ENCODE peak calls at places on chromosomes 7 and 10, in five cellular contexts. L is heart right ventricle; E is fibroblast of pulmonary artery; F is fibroblast of the aortic adventitia; K is CD4-positive, alpha-beta T cell. Y is an unnamed sample.

GRCh38 chr10:30045961-30046360 is 13.4 kb downstream of the JCAD start:
- DNase-seq in L (no peak), F (no peak), E (no peak), K (no peak), Y (no peak)

GRCh38 chr7:153640586-153640985 is 411.6 kb upstream of the DPP6 start:
- DNase-seq in E (no peak), F (no peak), K (no peak), L (no peak), Y (no peak)

GRCh38 chr10:132248455-132249231 is 59.1 kb downstream of the STK32C start:
- DNase-seq in K (peak; percentile 26), L (no peak), F (peak; percentile 4), E (peak; percentile 20), Y (no peak)

GRCh38 chr10:77001186-77001585 is 636.4 kb downstream of the KCNMA1 start:
- DNase-seq in E (no peak), K (no peak), L (no peak), F (no peak), Y (no peak)

GRCh38 chr10:64396105-64396504 is 874.9 kb downstream of the REEP3 start:
- DNase-seq in L (no peak), K (no peak), F (peak; percentile 1), E (peak; percentile 51), Y (peak; percentile 2)

GRCh38 chr7:46545790-46546189 is 624.7 kb upstream of the IGFBP3 start:
- DNase-seq in L (no peak), K (no peak), F (peak; percentile 63), E (peak; percentile 67), Y (peak; percentile 89)

GRCh38 chr7:539731-540411 is 20.2 kb upstream of the PDGFA start:
- DNase-seq in K (no peak), L (no peak), F (peak; percentile 34), E (peak; percentile 45), Y (peak; percentile 97)

GRCh38 chr7:67711706-67712105 is 715.1 kb downstream of the TYW1 start:
- DNase-seq in E (no peak), F (no peak), K (no peak), L (no peak), Y (no peak)

GRCh38 chr10:1369665-1370064 is 313.5 kb downstream of the WDR37 start:
- DNase-seq in E (no peak), F (no peak), K (no peak), L (no peak), Y (no peak)

GRCh38 chr10:124376411-124376810 is 42.3 kb downstream of the OAT start:
- DNase-seq in K (no peak), L (no peak), F (no peak), E (no peak), Y (no peak)

GRCh38 chr10:5732141-5732540 is 47.5 kb downstream of the TASOR2 start:
- DNase-seq in E (no peak), K (no peak), L (peak; percentile 28), F (no peak), Y (no peak)

GRCh38 chr7:132485600-132486594 is 90.4 kb downstream of the PLXNA4 start:
- DNase-seq in K (peak; percentile 9), L (peak; percentile 70), E (peak; percentile 79), F (peak; percentile 96), Y (no peak)

GRCh38 chr10:105291571-105291970 is 650.5 kb downstream of the SORCS3 start:
- DNase-seq in L (no peak), K (no peak), E (no peak), F (no peak), Y (peak; percentile 0)

GRCh38 chr10:127196227-127196954 is at the start of gene INSYN2A:
- DNase-seq in F (peak; percentile 34), E (peak; percentile 61), K (no peak), L (peak; percentile 48), Y (peak; percentile 54)

GRCh38 chr7:86657948-86658347 is 14.2 kb downstream of the GRM3 start:
- DNase-seq in E (no peak), K (no peak), L (no peak), F (no peak), Y (no peak)

GRCh38 chr10:127755758-127756157 is 18.8 kb downstream of the FOXI2 start:
- DNase-seq in E (no peak), F (no peak), L (no peak), K (no peak), Y (no peak)

GRCh38 chr7:22589641-22590141 is 89.7 kb upstream of the STEAP1B start:
- DNase-seq in L (peak; percentile 89), E (peak; percentile 97), F (peak; percentile 98), K (no peak), Y (no peak)

GRCh38 chr10:63103971-63104409 is 29.1 kb upstream of the NRBF2 start:
- DNase-seq in F (no peak), L (no peak), K (no peak), E (no peak), Y (no peak)

GRCh38 chr7:45576249-45576929 is 2.2 kb downstream of the ADCY1 start:
- DNase-seq in K (no peak), F (peak; percentile 2), E (no peak), L (no peak), Y (no peak)

GRCh38 chr10:68561804-68562649 is 1.9 kb downstream of the TET1 start:
- DNase-seq in F (no peak), L (no peak), E (peak; percentile 24), K (no peak), Y (peak; percentile 11)

GRCh38 chr7:54798569-54798968 is 39.6 kb upstream of the SEC61G start:
- DNase-seq in E (no peak), L (no peak), F (peak; percentile 11), K (no peak), Y (no peak)

GRCh38 chr7:148434181-148434769 is 156.3 kb upstream of the C7orf33 start:
- DNase-seq in F (no peak), E (no peak), L (no peak), K (no peak), Y (peak; percentile 72)

GRCh38 chr10:101694674-101695403 is at the start of gene FBXW4:
- DNase-seq in F (peak; percentile 45), L (peak; percentile 42), E (peak; percentile 19), K (peak; percentile 45), Y (peak; percentile 45)

GRCh38 chr10:129415261-129416135 is 51.5 kb upstream of the MGMT start:
- DNase-seq in L (no peak), E (no peak), K (no peak), F (no peak), Y (no peak)

GRCh38 chr7:91457208-91457607 is 193.0 kb downstream of the FZD1 start:
- DNase-seq in L (no peak), E (no peak), K (no peak), F (peak; percentile 71), Y (no peak)

GRCh38 chr7:49245062-49245461 is 320.7 kb downstream of the CDC14C start:
- DNase-seq in F (no peak), E (no peak), K (no peak), L (no peak), Y (no peak)

GRCh38 chr7:49244543-49244942 is 320.2 kb downstream of the CDC14C start:
- DNase-seq in L (no peak), E (no peak), F (no peak), K (no peak), Y (no peak)

GRCh38 chr7:49247759-49248158 is 323.4 kb downstream of the CDC14C start:
- DNase-seq in L (no peak), E (no peak), F (no peak), K (no peak), Y (no peak)

GRCh38 chr7:49243521-49243920 is 319.2 kb downstream of the CDC14C start:
- DNase-seq in E (no peak), L (no peak), F (no peak), K (no peak), Y (no peak)
- TF ChIP-seq CTCF in E (no peak), L (no peak), F (no peak), K (no peak), Y (no peak)

GRCh38 chr10:119677126-119677525 is 25.9 kb downstream of the BAG3 start:
- DNase-seq in K (no peak), L (no peak), F (no peak), E (no peak), Y (no peak)

GRCh38 chr10:119680050-119680449 is 28.9 kb downstream of the BAG3 start:
- DNase-seq in L (no peak), K (no peak), E (peak; percentile 90), F (peak; percentile 81), Y (peak; percentile 96)

GRCh38 chr10:119679480-119679829 is 28.3 kb downstream of the BAG3 start:
- DNase-seq in F (no peak), K (no peak), L (no peak), E (no peak), Y (no peak)

GRCh38 chr10:119675483-119676170 is 24.4 kb downstream of the BAG3 start:
- DNase-seq in L (no peak), K (no peak), F (no peak), E (no peak), Y (peak; percentile 85)

DNA sequence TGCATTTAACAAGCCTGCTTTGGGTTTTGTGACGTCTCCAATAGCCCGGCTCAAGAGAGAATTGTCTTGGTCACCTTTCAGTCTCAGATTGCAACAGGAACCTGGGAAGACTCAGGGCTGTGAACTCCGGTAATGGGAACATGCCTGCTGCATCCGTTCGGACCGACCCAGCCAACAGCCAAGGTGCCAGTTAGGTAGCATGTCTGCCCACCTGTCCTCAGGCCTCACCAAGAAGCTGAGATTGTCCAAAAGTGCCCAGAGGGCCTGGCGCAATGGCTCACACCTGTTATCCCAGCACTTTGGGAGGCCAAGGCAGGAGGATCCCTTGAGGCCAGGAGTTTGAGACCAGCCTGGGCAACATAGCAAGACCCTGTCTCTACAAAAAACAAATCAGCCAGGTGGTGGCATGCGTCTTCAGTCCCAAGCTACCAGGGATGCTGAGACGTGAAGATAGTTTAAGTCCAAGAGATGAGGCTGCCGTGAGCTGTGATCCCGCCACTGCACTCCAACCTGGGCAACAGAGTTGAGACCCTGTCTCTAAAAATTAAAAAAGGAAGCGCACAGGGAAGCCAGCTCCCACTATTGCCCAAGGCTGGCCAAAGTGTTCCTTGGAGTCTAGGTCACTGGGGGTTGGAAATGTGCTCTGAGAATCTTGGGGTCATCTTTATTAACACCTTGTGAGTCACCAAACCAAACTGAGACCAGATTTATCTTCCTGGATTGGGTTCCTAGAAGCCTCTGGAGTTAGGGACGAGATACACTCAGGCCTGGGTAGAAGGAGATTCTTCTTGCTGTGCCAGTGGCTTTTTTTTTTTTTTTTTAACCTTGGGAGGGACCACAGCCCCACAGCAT is 26.9 kb downstream of the BAG3 start:
- DNase-seq in L (no peak), E (no peak), K (no peak), F (no peak), Y (no peak)
- TF ChIP-seq CTCF in L (no peak), E (no peak), K (no peak), F (no peak), Y (no peak)

GRCh38 chr10:67438605-67439258 is 257.3 kb downstream of the CTNNA3 start:
- DNase-seq in F (no peak), K (no peak), E (no peak), L (no peak), Y (no peak)

GRCh38 chr10:67433276-67433675 is 262.7 kb downstream of the CTNNA3 start:
- DNase-seq in K (no peak), E (no peak), F (no peak), L (no peak), Y (no peak)
- TF ChIP-seq CTCF in K (no peak), E (no peak), F (no peak), L (no peak), Y (no peak)

GRCh38 chr7:11237742-11238141 is 264.1 kb downstream of the PHF14 start:
- DNase-seq in K (no peak), L (no peak), E (no peak), F (no peak), Y (no peak)
- TF ChIP-seq CTCF in K (no peak), L (no peak), E (no peak), F (no peak), Y (no peak)

GRCh38 chr10:22481106-22481505 is 135.8 kb downstream of the SPAG6 start:
- DNase-seq in E (no peak), F (no peak), L (no peak), K (no peak), Y (no peak)
- TF ChIP-seq CTCF in E (no peak), F (no peak), L (no peak), K (no peak), Y (no peak)